ENCODE peak calls at places on chromosomes 16 and 17, in four cellular contexts. One of them, this sample, is unnamed.

GRCh38 chr17:7714721-7715594 is 2.6 kb upstream of the DNAH2 start:
- DNase-seq in GM12878: no peak
- DNase-seq in A549: no peak
- DNase-seq in HepG2: no peak
- DNase-seq in this sample: no peak

GRCh38 chr17:63476494-63476856 is 386 bp upstream of the ACE start:
- DNase-seq in HepG2: no peak
- DNase-seq in GM12878: no peak
- DNase-seq in A549: no peak
- DNase-seq in this sample: peak

GRCh38 chr16:49280022-49280741 is 1.5 kb downstream of the CBLN1 start:
- DNase-seq in A549: no peak
- DNase-seq in HepG2: no peak
- DNase-seq in GM12878: no peak
- DNase-seq in this sample: peak

GRCh38 chr17:70225272-70225671 is 55.9 kb downstream of the KCNJ2 start:
- DNase-seq in HepG2: no peak
- DNase-seq in A549: no peak
- DNase-seq in GM12878: no peak
- DNase-seq in this sample: no peak

GRCh38 chr16:64440421-64440831 is 681.4 kb downstream of the CDH11 start:
- DNase-seq in A549: no peak
- DNase-seq in GM12878: no peak
- DNase-seq in HepG2: peak
- DNase-seq in this sample: no peak

GRCh38 chr17:50593321-50593720 is 32.8 kb downstream of the CACNA1G start:
- DNase-seq in HepG2: peak
- DNase-seq in GM12878: no peak
- DNase-seq in A549: no peak
- DNase-seq in this sample: peak

GRCh38 chr16:66695935-66696668 is 441 bp downstream of the CMTM4 start:
- DNase-seq in A549: peak
- DNase-seq in HepG2: no peak
- DNase-seq in GM12878: no peak
- DNase-seq in this sample: no peak

GRCh38 chr17:48612854-48613691 is 2.0 kb downstream of the HOXB8 start:
- DNase-seq in A549: peak
- DNase-seq in HepG2: peak
- DNase-seq in GM12878: no peak
- DNase-seq in this sample: peak

GRCh38 chr16:3389663-3390338 is 11.0 kb downstream of the ZSCAN32 start:
- DNase-seq in GM12878: no peak
- DNase-seq in A549: no peak
- DNase-seq in HepG2: no peak
- DNase-seq in this sample: no peak

GRCh38 chr16:80467961-80468360 is 72.8 kb upstream of the DYNLRB2 start:
- DNase-seq in GM12878: no peak
- DNase-seq in HepG2: peak
- DNase-seq in A549: no peak
- DNase-seq in this sample: no peak

GRCh38 chr17:47935961-47936360 is 5.4 kb upstream of the PNPO start:
- DNase-seq in A549: peak
- DNase-seq in HepG2: no peak
- DNase-seq in GM12878: no peak
- DNase-seq in this sample: no peak

GRCh38 chr17:33273743-33274410 is 19.2 kb downstream of the ASIC2 start:
- DNase-seq in HepG2: no peak
- DNase-seq in A549: no peak
- DNase-seq in GM12878: no peak
- DNase-seq in this sample: no peak

GRCh38 chr17:33277436-33278100 is 15.5 kb downstream of the ASIC2 start:
- DNase-seq in GM12878: no peak
- DNase-seq in A549: no peak
- DNase-seq in HepG2: no peak
- DNase-seq in this sample: no peak

GRCh38 chr17:33272438-33272837 is 20.7 kb downstream of the ASIC2 start:
- DNase-seq in HepG2: no peak
- DNase-seq in A549: no peak
- DNase-seq in GM12878: no peak
- DNase-seq in this sample: no peak

GRCh38 chr17:33269337-33270060 is 23.6 kb downstream of the ASIC2 start:
- DNase-seq in GM12878: no peak
- DNase-seq in A549: no peak
- DNase-seq in HepG2: no peak
- DNase-seq in this sample: no peak

GRCh38 chr17:33273271-33273670 is 19.8 kb downstream of the ASIC2 start:
- DNase-seq in HepG2: no peak
- DNase-seq in GM12878: no peak
- DNase-seq in A549: no peak
- DNase-seq in this sample: no peak
- TF ChIP-seq PBX3 in HepG2: no peak
- TF ChIP-seq PBX3 in GM12878: no peak
- TF ChIP-seq PBX3 in A549: no peak
- TF ChIP-seq PBX3 in this sample: no peak

GRCh38 chr17:78568494-78569115 is 8.6 kb downstream of the DNAH17 start:
- DNase-seq in HepG2: peak
- DNase-seq in A549: no peak
- DNase-seq in GM12878: no peak
- DNase-seq in this sample: peak
- TF ChIP-seq PBX3 in HepG2: no peak
- TF ChIP-seq PBX3 in A549: no peak
- TF ChIP-seq PBX3 in GM12878: no peak
- TF ChIP-seq PBX3 in this sample: no peak

DNA sequence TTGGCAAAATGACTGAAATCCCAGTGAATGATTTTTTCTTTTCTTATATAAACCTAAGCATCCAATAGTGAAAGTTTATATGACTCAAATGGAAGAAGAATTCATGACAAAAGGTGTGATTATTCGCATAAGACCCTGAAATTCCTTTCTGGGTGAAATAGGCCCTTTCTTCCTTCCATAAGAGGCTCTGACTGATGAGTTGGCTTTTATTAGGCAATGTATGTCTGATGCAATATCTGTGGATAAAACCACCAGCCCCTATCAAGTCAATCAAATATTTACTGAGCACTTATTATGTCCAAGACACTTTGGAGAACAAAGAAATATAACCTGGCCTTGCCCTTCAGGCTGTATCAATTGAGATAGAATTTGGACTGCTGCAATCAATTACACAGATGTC is 316.6 kb downstream of the CDH13 start:
- DNase-seq in GM12878: no peak
- DNase-seq in A549: no peak
- DNase-seq in HepG2: no peak
- DNase-seq in this sample: no peak
- TF ChIP-seq PBX3 in GM12878: no peak
- TF ChIP-seq PBX3 in A549: no peak
- TF ChIP-seq PBX3 in HepG2: no peak
- TF ChIP-seq PBX3 in this sample: no peak

GRCh38 chr16:24253192-24253591 is 2.9 kb upstream of the CACNG3 start:
- DNase-seq in HepG2: peak
- DNase-seq in GM12878: no peak
- DNase-seq in A549: peak
- DNase-seq in this sample: peak
- TF ChIP-seq PBX3 in HepG2: no peak
- TF ChIP-seq PBX3 in GM12878: no peak
- TF ChIP-seq PBX3 in A549: no peak
- TF ChIP-seq PBX3 in this sample: no peak

DNA sequence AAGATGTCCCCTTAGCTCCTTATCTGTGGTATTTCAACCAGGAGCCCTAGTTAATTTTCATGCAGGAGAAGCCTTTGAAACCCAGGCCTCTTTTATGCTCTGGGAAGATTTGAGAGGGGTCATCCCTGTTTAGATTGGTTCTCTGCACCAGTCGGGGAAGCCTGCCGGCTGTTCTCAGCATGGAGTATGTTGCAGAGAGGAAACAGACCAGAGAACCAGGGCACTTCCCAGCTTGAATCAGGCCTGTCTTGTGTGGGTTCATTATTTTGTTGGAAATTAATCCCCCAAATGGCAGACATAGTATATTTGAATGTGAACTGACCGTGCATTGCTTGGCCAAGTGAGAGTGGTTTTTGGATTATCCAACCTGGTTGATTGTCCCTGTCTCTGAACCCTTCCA is 1082.1 kb upstream of the RBFOX1 start:
- DNase-seq in GM12878: no peak
- DNase-seq in A549: no peak
- DNase-seq in HepG2: no peak
- DNase-seq in this sample: no peak
- TF ChIP-seq PBX3 in GM12878: no peak
- TF ChIP-seq PBX3 in A549: no peak
- TF ChIP-seq PBX3 in HepG2: no peak
- TF ChIP-seq PBX3 in this sample: no peak

GRCh38 chr16:51175081-51175480 is 24.0 kb upstream of the SALL1 start:
- DNase-seq in A549: no peak
- DNase-seq in GM12878: no peak
- DNase-seq in HepG2: no peak
- DNase-seq in this sample: no peak
- TF ChIP-seq PBX3 in A549: no peak
- TF ChIP-seq PBX3 in GM12878: no peak
- TF ChIP-seq PBX3 in HepG2: no peak
- TF ChIP-seq PBX3 in this sample: no peak

GRCh38 chr17:77877674-77878355 is 80.7 kb upstream of the TNRC6C start:
- DNase-seq in GM12878: no peak
- DNase-seq in HepG2: no peak
- DNase-seq in A549: no peak
- DNase-seq in this sample: no peak
- TF ChIP-seq PBX3 in GM12878: no peak
- TF ChIP-seq PBX3 in HepG2: no peak
- TF ChIP-seq PBX3 in A549: no peak
- TF ChIP-seq PBX3 in this sample: no peak

GRCh38 chr16:82092711-82093110 is 57.7 kb downstream of the HSD17B2 start:
- DNase-seq in GM12878: no peak
- DNase-seq in HepG2: no peak
- DNase-seq in A549: no peak
- DNase-seq in this sample: no peak

GRCh38 chr16:82094942-82095540 is 60.0 kb downstream of the HSD17B2 start:
- DNase-seq in GM12878: no peak
- DNase-seq in HepG2: no peak
- DNase-seq in A549: no peak
- DNase-seq in this sample: no peak

GRCh38 chr16:82091225-82091624 is 56.2 kb downstream of the HSD17B2 start:
- DNase-seq in GM12878: no peak
- DNase-seq in HepG2: no peak
- DNase-seq in A549: no peak
- DNase-seq in this sample: no peak

GRCh38 chr16:82096641-82097040 is 61.6 kb downstream of the HSD17B2 start:
- DNase-seq in HepG2: no peak
- DNase-seq in GM12878: no peak
- DNase-seq in A549: no peak
- DNase-seq in this sample: no peak

GRCh38 chr16:82093901-82094300 is 58.8 kb downstream of the HSD17B2 start:
- DNase-seq in GM12878: no peak
- DNase-seq in HepG2: no peak
- DNase-seq in A549: no peak
- DNase-seq in this sample: no peak
- TF ChIP-seq PBX3 in GM12878: no peak
- TF ChIP-seq PBX3 in HepG2: no peak
- TF ChIP-seq PBX3 in A549: no peak
- TF ChIP-seq PBX3 in this sample: no peak